ENCODE peak calls at places on chromosome 18, in four cellular contexts. W, H, A and Y are unnamed samples.

GRCh38 chr18:48889115-48889941 is 61.4 kb downstream of the SMAD7 start:
- DNase-seq in W (no peak), H (peak), A (peak), Y (peak)

GRCh38 chr18:67599277-67599676 is 82.8 kb upstream of the DSEL start:
- DNase-seq in W (peak), H (no peak), A (no peak), Y (peak)

GRCh38 chr18:48216639-48217280 is 192.4 kb downstream of the ZBTB7C start:
- DNase-seq in W (no peak), H (no peak), A (no peak), Y (no peak)

GRCh38 chr18:159037-159652 is 788 bp downstream of the USP14 start:
- DNase-seq in W (peak), H (peak), A (peak), Y (peak)

GRCh38 chr18:70382992-70383717 is 94.3 kb downstream of the SOCS6 start:
- DNase-seq in W (no peak), H (no peak), A (no peak), Y (no peak)

GRCh38 chr18:77944533-77944932 is 694.9 kb downstream of the GALR1 start:
- DNase-seq in W (no peak), H (no peak), A (no peak), Y (no peak)

GRCh38 chr18:6950641-6951040 is 167.0 kb downstream of the LAMA1 start:
- DNase-seq in W (no peak), H (no peak), A (no peak), Y (no peak)

GRCh38 chr18:35161934-35162333 is 78.9 kb upstream of the ZNF397 start:
- DNase-seq in W (no peak), H (no peak), A (no peak), Y (no peak)

GRCh38 chr18:35389095-35389618 is 12.0 kb upstream of the ZNF396 start:
- DNase-seq in W (peak), H (no peak), A (no peak), Y (no peak)

GRCh38 chr18:50151876-50152275 is 43.1 kb downstream of the MYO5B start:
- DNase-seq in W (peak), H (no peak), A (no peak), Y (no peak)

GRCh38 chr18:61637319-61637718 is 255.5 kb downstream of the RNF152 start:
- DNase-seq in W (no peak), H (peak), A (no peak), Y (no peak)

GRCh38 chr18:3541549-3542386 is 91.8 kb downstream of the TGIF1 start:
- DNase-seq in W (no peak), H (no peak), A (no peak), Y (no peak)

GRCh38 chr18:65221736-65222135 is 529.1 kb upstream of the CDH7 start:
- DNase-seq in W (no peak), H (no peak), A (no peak), Y (no peak)

GRCh38 chr18:61331051-61331450 is 2.2 kb upstream of the CDH20 start:
- DNase-seq in W (no peak), H (no peak), A (no peak), Y (no peak)

GRCh38 chr18:31819106-31819924 is 58.6 kb upstream of the SLC25A52 start:
- DNase-seq in W (peak), H (peak), A (peak), Y (peak)

GRCh38 chr18:2540575-2540974 is 30.7 kb downstream of the METTL4 start:
- DNase-seq in W (no peak), H (no peak), A (no peak), Y (no peak)

GRCh38 chr18:36811955-36812354 is 16.8 kb downstream of the TPGS2 start:
- DNase-seq in W (peak), H (no peak), A (no peak), Y (no peak)

GRCh38 chr18:3177902-3178687 is 41.7 kb downstream of the MYOM1 start:
- DNase-seq in W (no peak), H (no peak), A (no peak), Y (no peak)

GRCh38 chr18:3616744-3617143 is 166.8 kb downstream of the TGIF1 start:
- DNase-seq in W (no peak), H (no peak), A (no peak), Y (no peak)

GRCh38 chr18:57956495-57956894 is 87.5 kb upstream of the NEDD4L start:
- DNase-seq in W (no peak), H (no peak), A (no peak), Y (no peak)

GRCh38 chr18:29191263-29191662 is 1014.3 kb upstream of the CDH2 start:
- DNase-seq in W (peak), H (peak), A (no peak), Y (no peak)

GRCh38 chr18:59446012-59446411 is 86.9 kb upstream of the LMAN1 start:
- DNase-seq in W (peak), H (peak), A (peak), Y (no peak)

GRCh38 chr18:6948238-6948637 is 169.4 kb downstream of the LAMA1 start:
- DNase-seq in W (no peak), H (no peak), A (no peak), Y (no peak)

GRCh38 chr18:45155526-45155925 is 459.8 kb upstream of the SLC14A2 start:
- DNase-seq in W (no peak), H (no peak), A (no peak), Y (no peak)

GRCh38 chr18:31176531-31176930 is 13.9 kb upstream of the DSC1 start:
- DNase-seq in W (no peak), H (no peak), A (no peak), Y (no peak)

GRCh38 chr18:58635891-58636290 is 7.0 kb upstream of the ALPK2 start:
- DNase-seq in W (peak), H (no peak), A (no peak), Y (no peak)

GRCh38 chr18:34990571-34990970 is 50.6 kb upstream of the MAPRE2 start:
- DNase-seq in W (peak), H (no peak), A (no peak), Y (no peak)

GRCh38 chr18:8667846-8668245 is 37.5 kb upstream of the MTCL1 start:
- DNase-seq in W (peak), H (no peak), A (no peak), Y (no peak)

GRCh38 chr18:9365406-9365805 is 30.8 kb downstream of the TWSG1 start:
- DNase-seq in W (peak), H (no peak), A (no peak), Y (no peak)

GRCh38 chr18:36305375-36305774 is 7.9 kb downstream of the FHOD3 start:
- DNase-seq in W (no peak), H (no peak), A (no peak), Y (no peak)

GRCh38 chr18:27005589-27005988 is 140.1 kb upstream of the AQP4 start:
- DNase-seq in W (peak), H (peak), A (peak), Y (peak)

GRCh38 chr18:51278045-51278649 is 80.7 kb upstream of the MEX3C start:
- DNase-seq in W (peak), H (peak), A (peak), Y (peak)

GRCh38 chr18:55139307-55139706 is 180.0 kb upstream of the CCDC68 start:
- DNase-seq in W (no peak), H (no peak), A (no peak), Y (no peak)

GRCh38 chr18:25535495-25535894 is 183.5 kb upstream of the ZNF521 start:
- DNase-seq in W (no peak), H (no peak), A (no peak), Y (no peak)

GRCh38 chr18:25531207-25531606 is 179.2 kb upstream of the ZNF521 start:
- DNase-seq in W (no peak), H (no peak), A (no peak), Y (no peak)

GRCh38 chr18:25538175-25538922 is 186.4 kb upstream of the ZNF521 start:
- DNase-seq in W (no peak), H (no peak), A (no peak), Y (no peak)

DNA sequence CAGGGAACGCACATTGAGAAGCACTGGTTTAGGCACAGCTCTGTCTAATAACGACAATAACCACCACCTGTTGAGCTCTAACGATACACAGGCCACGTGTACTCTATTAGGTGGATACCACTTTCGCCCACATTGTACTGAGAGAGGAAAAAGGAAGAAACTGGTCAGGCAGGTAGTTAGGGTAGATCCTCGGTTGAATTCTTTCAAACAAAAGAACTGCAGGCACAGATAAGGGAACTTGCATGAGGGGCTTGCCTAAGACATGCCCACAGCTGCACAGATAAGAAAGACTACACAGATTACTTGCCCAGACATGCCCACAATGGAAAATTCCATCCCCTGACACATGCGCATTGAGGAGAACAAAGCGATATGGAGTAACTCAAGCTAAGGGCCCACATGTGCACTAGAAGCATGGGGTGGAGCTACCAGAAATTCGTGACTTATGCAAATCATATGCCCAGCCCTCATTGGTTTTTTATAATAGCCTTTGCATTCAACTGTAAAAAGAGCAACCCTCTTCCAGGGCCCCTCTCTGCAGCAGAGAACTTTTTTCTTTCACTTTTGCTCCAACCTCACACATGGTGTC is 181.2 kb upstream of the ZNF521 start:
- DNase-seq in W (no peak), H (no peak), A (no peak), Y (no peak)
- TF ChIP-seq EZH2phosphoT487 in W (no peak), H (no peak), A (no peak), Y (no peak)

GRCh38 chr18:24009651-24010333 is 4.8 kb upstream of the TTC39C start:
- DNase-seq in W (no peak), H (no peak), A (no peak), Y (no peak)
- TF ChIP-seq EZH2phosphoT487 in W (no peak), H (no peak), A (no peak), Y (no peak)

GRCh38 chr18:79395761-79396404 is at the start of gene NFATC1:
- DNase-seq in W (peak), H (peak), A (peak), Y (no peak)
- TF ChIP-seq EZH2phosphoT487 in W (no peak), H (no peak), A (peak), Y (no peak)

DNA sequence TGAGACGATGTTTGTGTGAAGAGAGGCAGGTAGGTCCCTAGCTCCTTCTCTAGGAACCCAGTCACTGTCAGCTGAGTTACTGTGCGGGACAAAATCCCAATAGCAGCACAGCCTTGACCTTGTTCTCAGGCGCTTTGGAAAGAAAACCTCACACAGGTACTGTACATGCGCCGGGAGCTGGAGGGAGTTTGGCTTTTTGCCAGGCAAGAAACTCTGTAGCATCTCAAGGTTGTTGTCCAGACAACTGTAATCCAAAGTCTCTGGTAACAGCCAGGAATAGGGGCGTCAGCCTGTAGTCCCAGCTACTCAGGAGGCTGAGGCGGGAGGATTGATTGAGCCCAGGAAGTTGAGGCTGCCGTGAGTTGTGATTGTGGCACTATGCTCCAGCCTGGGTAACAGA is 68.4 kb downstream of the HRH4 start:
- DNase-seq in W (no peak), H (no peak), A (no peak), Y (no peak)
- TF ChIP-seq EZH2phosphoT487 in W (no peak), H (no peak), A (no peak), Y (no peak)

DNA sequence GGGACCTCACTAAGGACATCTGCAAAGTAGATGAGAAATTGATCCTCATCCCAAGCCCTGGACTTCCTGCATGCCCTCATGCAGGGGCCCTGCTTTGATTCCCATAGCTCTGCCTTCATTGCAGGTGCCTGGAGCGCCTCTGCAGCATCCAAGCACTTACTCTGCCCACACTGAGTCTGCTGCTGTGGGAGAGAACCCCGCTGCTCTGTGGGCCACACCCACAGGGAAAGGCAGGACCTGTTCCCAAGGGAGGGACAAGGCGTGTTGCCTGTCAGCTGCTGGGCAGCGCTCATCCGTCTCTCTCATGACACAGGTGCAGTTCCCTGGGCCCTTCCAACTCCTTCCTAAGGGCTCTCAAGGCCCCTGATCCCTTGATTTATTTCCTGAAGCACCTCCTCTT is 266.8 kb upstream of the SMIM21 start:
- DNase-seq in W (no peak), H (no peak), A (no peak), Y (no peak)
- TF ChIP-seq EZH2phosphoT487 in W (no peak), H (no peak), A (no peak), Y (no peak)

DNA sequence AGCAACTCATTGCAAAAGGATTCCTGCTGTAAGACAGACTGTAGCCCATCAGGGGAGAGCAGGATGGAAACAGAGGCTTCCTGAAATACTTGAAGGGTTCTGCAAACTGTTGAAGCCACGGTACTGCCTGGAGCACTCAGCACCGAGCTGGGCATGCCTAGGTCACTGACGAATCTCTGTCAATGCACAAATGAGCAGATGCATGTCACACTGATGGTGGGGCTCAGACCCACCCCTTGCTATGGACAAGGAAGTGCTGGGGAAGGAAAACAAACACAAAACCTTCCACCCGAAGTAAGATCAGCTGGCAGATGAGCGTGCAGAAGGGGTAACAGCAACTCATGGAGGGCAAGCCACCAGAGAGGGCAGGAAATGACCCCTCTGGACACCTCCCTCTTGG is 136.7 kb downstream of the BCL2 start:
- DNase-seq in W (no peak), H (no peak), A (no peak), Y (no peak)
- TF ChIP-seq EZH2phosphoT487 in W (no peak), H (no peak), A (no peak), Y (no peak)

DNA sequence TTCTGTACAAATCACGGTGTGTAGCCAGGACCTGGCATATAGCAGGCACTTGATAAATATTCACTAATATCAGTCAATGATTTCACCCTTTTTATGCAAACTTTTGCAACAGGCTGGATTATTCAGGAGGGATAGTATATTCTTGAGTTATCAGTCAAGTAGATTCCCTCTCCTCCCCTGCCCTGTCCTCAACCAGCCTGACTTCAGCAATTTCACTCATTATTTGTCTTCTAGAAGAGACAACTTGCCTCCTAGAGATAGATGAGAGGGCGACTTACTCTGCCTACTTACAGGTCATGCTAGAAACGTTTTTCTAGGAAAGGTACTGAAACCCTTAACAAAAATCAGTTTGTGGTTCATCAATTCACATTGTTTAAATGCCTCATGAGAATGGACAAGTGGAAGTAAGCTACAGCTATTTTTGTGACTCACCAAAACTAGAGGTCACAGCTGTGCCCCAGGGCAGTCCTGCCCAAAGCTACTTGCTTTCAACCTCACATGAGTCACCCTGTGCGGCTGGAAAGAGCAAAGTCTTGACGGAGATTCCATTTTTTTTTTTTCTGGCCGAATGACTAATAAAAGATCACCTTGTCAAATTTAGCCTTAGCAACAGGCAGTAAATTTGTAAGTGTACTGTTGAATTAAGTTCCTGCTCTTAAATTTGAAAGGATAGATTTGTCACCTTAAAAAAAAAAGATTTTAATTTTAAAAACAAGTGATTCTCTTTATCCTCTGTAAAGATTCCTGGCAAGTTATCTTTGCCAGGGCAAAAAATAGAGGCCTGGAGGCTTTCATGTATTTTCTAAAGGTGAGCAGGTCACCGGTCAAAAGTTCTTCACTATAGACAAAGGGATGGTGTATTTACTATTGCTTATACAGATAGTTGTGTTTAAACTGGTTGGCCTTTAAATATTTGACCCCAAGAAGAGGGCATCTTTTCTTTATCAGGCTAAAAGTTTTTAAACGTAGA is 109.0 kb upstream of the SLC35G4 start:
- DNase-seq in W (peak), H (no peak), A (peak), Y (no peak)
- TF ChIP-seq EZH2phosphoT487 in W (no peak), H (no peak), A (no peak), Y (no peak)

GRCh38 chr18:46156124-46156745 is 52.0 kb downstream of the HAUS1 start:
- DNase-seq in W (no peak), H (no peak), A (no peak), Y (no peak)
- TF ChIP-seq EZH2phosphoT487 in W (no peak), H (no peak), A (no peak), Y (no peak)

GRCh38 chr18:12606592-12607315 is 51.2 kb downstream of the SPIRE1 start:
- DNase-seq in W (peak), H (no peak), A (peak), Y (no peak)
- TF ChIP-seq EZH2phosphoT487 in W (no peak), H (no peak), A (no peak), Y (no peak)

GRCh38 chr18:76491436-76491800 is 3.6 kb downstream of the ZNF516 start:
- DNase-seq in W (peak), H (peak), A (peak), Y (peak)
- TF ChIP-seq EZH2phosphoT487 in W (no peak), H (no peak), A (no peak), Y (no peak)